ENCODE peak calls at places on chromosomes 16 and 17, in four cellular contexts. One of them, this sample, is unnamed.

GRCh38 chr17:42275527-42276358 is 448 bp downstream of the STAT5B start:
- DNase-seq in stimulated activated CD8-positive, alpha-beta memory T cell treated with anti-CD3 and anti-CD28 coated beads, Interleukin-12 subunit alpha, Interleukin-12 subunit beta, amount 100 ng/mL, for 1 hour: no peak
- DNase-seq in MG63: peak
- DNase-seq in HTR-8/SVneo: no peak
- DNase-seq in this sample: no peak

GRCh38 chr16:85330694-85331188 is 218.5 kb upstream of the CIBAR2 start:
- DNase-seq in HTR-8/SVneo: peak
- DNase-seq in stimulated activated CD8-positive, alpha-beta memory T cell treated with anti-CD3 and anti-CD28 coated beads, Interleukin-12 subunit alpha, Interleukin-12 subunit beta, amount 100 ng/mL, for 1 hour: no peak
- DNase-seq in MG63: peak
- DNase-seq in this sample: peak

GRCh38 chr16:48614759-48615158 is 4.8 kb upstream of the N4BP1 start:
- DNase-seq in MG63: no peak
- DNase-seq in stimulated activated CD8-positive, alpha-beta memory T cell treated with anti-CD3 and anti-CD28 coated beads, Interleukin-12 subunit alpha, Interleukin-12 subunit beta, amount 100 ng/mL, for 1 hour: no peak
- DNase-seq in HTR-8/SVneo: no peak
- DNase-seq in this sample: no peak

GRCh38 chr17:76365256-76365903 is 11.7 kb upstream of the PRPSAP1 start:
- DNase-seq in MG63: no peak
- DNase-seq in HTR-8/SVneo: no peak
- DNase-seq in stimulated activated CD8-positive, alpha-beta memory T cell treated with anti-CD3 and anti-CD28 coated beads, Interleukin-12 subunit alpha, Interleukin-12 subunit beta, amount 100 ng/mL, for 1 hour: no peak
- DNase-seq in this sample: no peak

GRCh38 chr16:1981972-1982574 is 804 bp upstream of the NOXO1 start:
- DNase-seq in HTR-8/SVneo: no peak
- DNase-seq in MG63: no peak
- DNase-seq in stimulated activated CD8-positive, alpha-beta memory T cell treated with anti-CD3 and anti-CD28 coated beads, Interleukin-12 subunit alpha, Interleukin-12 subunit beta, amount 100 ng/mL, for 1 hour: no peak
- DNase-seq in this sample: peak

GRCh38 chr16:84508502-84508901 is 4.0 kb upstream of the MEAK7 start:
- DNase-seq in MG63: no peak
- DNase-seq in stimulated activated CD8-positive, alpha-beta memory T cell treated with anti-CD3 and anti-CD28 coated beads, Interleukin-12 subunit alpha, Interleukin-12 subunit beta, amount 100 ng/mL, for 1 hour: no peak
- DNase-seq in HTR-8/SVneo: no peak
- DNase-seq in this sample: no peak

GRCh38 chr17:48127371-48128051 is 19.9 kb downstream of the SNX11 start:
- DNase-seq in MG63: peak
- DNase-seq in stimulated activated CD8-positive, alpha-beta memory T cell treated with anti-CD3 and anti-CD28 coated beads, Interleukin-12 subunit alpha, Interleukin-12 subunit beta, amount 100 ng/mL, for 1 hour: no peak
- DNase-seq in HTR-8/SVneo: peak
- DNase-seq in this sample: peak

GRCh38 chr17:9646556-9646905 is 1.2 kb downstream of the USP43 start:
- DNase-seq in HTR-8/SVneo: no peak
- DNase-seq in MG63: no peak
- DNase-seq in stimulated activated CD8-positive, alpha-beta memory T cell treated with anti-CD3 and anti-CD28 coated beads, Interleukin-12 subunit alpha, Interleukin-12 subunit beta, amount 100 ng/mL, for 1 hour: no peak
- DNase-seq in this sample: no peak

GRCh38 chr17:4739122-4740024 is at the start of the genes CXCL16 and ZMYND15:
- DNase-seq in stimulated activated CD8-positive, alpha-beta memory T cell treated with anti-CD3 and anti-CD28 coated beads, Interleukin-12 subunit alpha, Interleukin-12 subunit beta, amount 100 ng/mL, for 1 hour: peak
- DNase-seq in HTR-8/SVneo: peak
- DNase-seq in MG63: peak
- DNase-seq in this sample: no peak

GRCh38 chr17:31448467-31449077 is 57.1 kb downstream of the RAB11FIP4 start:
- DNase-seq in stimulated activated CD8-positive, alpha-beta memory T cell treated with anti-CD3 and anti-CD28 coated beads, Interleukin-12 subunit alpha, Interleukin-12 subunit beta, amount 100 ng/mL, for 1 hour: no peak
- DNase-seq in HTR-8/SVneo: no peak
- DNase-seq in MG63: peak
- DNase-seq in this sample: peak

GRCh38 chr17:38510424-38511125 is 82.3 kb downstream of the ARHGAP23 start:
- DNase-seq in MG63: no peak
- DNase-seq in stimulated activated CD8-positive, alpha-beta memory T cell treated with anti-CD3 and anti-CD28 coated beads, Interleukin-12 subunit alpha, Interleukin-12 subunit beta, amount 100 ng/mL, for 1 hour: no peak
- DNase-seq in HTR-8/SVneo: no peak
- DNase-seq in this sample: no peak